ENCODE peak calls at places on chromosomes 7 and 10, in five cellular contexts. One of them, this sample, is unnamed.

GRCh38 chr10:130109796-130110235 is 814 bp downstream of the C10orf143 start:
- DNase-seq in esophagus muscularis mucosa: no peak
- DNase-seq in suprapubic skin: peak; percentile 83
- DNase-seq in upper lobe of left lung: no peak
- DNase-seq in IMR-90: peak; percentile 85
- DNase-seq in this sample: peak; percentile 86

GRCh38 chr10:110209926-110210662 is 2.7 kb downstream of the MXI1 start:
- DNase-seq in esophagus muscularis mucosa: peak; percentile 92
- DNase-seq in suprapubic skin: no peak
- DNase-seq in upper lobe of left lung: peak; percentile 92
- DNase-seq in IMR-90: peak; percentile 29
- DNase-seq in this sample: peak; percentile 14

GRCh38 chr7:4878336-4879335 is 4.9 kb downstream of the RADIL start:
- DNase-seq in esophagus muscularis mucosa: no peak
- DNase-seq in suprapubic skin: peak; percentile 60
- DNase-seq in upper lobe of left lung: peak; percentile 85
- DNase-seq in IMR-90: no peak
- DNase-seq in this sample: no peak

GRCh38 chr7:69654849-69655707 is 56.8 kb downstream of the AUTS2 start:
- DNase-seq in esophagus muscularis mucosa: peak; percentile 17
- DNase-seq in suprapubic skin: no peak
- DNase-seq in upper lobe of left lung: no peak
- DNase-seq in IMR-90: no peak
- DNase-seq in this sample: no peak

GRCh38 chr7:123533929-123534382 is 439 bp downstream of the IQUB start:
- DNase-seq in esophagus muscularis mucosa: no peak
- DNase-seq in suprapubic skin: no peak
- DNase-seq in upper lobe of left lung: no peak
- DNase-seq in IMR-90: no peak
- DNase-seq in this sample: no peak

GRCh38 chr10:50561266-50561665 is 62.5 kb downstream of the SGMS1 start:
- DNase-seq in esophagus muscularis mucosa: no peak
- DNase-seq in suprapubic skin: no peak
- DNase-seq in upper lobe of left lung: no peak
- DNase-seq in IMR-90: peak; percentile 97
- DNase-seq in this sample: peak; percentile 97

GRCh38 chr10:33665512-33665911 is 331.0 kb upstream of the NRP1 start:
- DNase-seq in esophagus muscularis mucosa: no peak
- DNase-seq in suprapubic skin: no peak
- DNase-seq in upper lobe of left lung: no peak
- DNase-seq in IMR-90: peak; percentile 52
- DNase-seq in this sample: peak; percentile 88

GRCh38 chr10:112345202-112345601 is 28.7 kb upstream of the ACSL5 start:
- DNase-seq in esophagus muscularis mucosa: no peak
- DNase-seq in suprapubic skin: no peak
- DNase-seq in upper lobe of left lung: no peak
- DNase-seq in IMR-90: no peak
- DNase-seq in this sample: no peak

GRCh38 chr7:138254444-138254843 is 178.2 kb downstream of the AKR1D1 start:
- DNase-seq in esophagus muscularis mucosa: no peak
- DNase-seq in suprapubic skin: no peak
- DNase-seq in upper lobe of left lung: no peak
- DNase-seq in IMR-90: no peak
- DNase-seq in this sample: no peak

GRCh38 chr7:111074071-111074771 is 16.7 kb upstream of the LRRN3 start:
- DNase-seq in esophagus muscularis mucosa: no peak
- DNase-seq in suprapubic skin: no peak
- DNase-seq in upper lobe of left lung: no peak
- DNase-seq in IMR-90: no peak
- DNase-seq in this sample: no peak

GRCh38 chr10:25824050-25824449 is 110.0 kb upstream of the MYO3A start:
- DNase-seq in esophagus muscularis mucosa: no peak
- DNase-seq in suprapubic skin: no peak
- DNase-seq in upper lobe of left lung: no peak
- DNase-seq in IMR-90: no peak
- DNase-seq in this sample: no peak

GRCh38 chr10:986137-986825 is 2.0 kb upstream of the GTPBP4 start:
- DNase-seq in esophagus muscularis mucosa: no peak
- DNase-seq in suprapubic skin: no peak
- DNase-seq in upper lobe of left lung: no peak
- DNase-seq in IMR-90: peak; percentile 79
- DNase-seq in this sample: peak; percentile 45

GRCh38 chr10:77195101-77195500 is 442.5 kb downstream of the KCNMA1 start:
- DNase-seq in esophagus muscularis mucosa: no peak
- DNase-seq in suprapubic skin: no peak
- DNase-seq in upper lobe of left lung: no peak
- DNase-seq in IMR-90: peak; percentile 90
- DNase-seq in this sample: peak; percentile 76

GRCh38 chr10:95438781-95439180 is 122.4 kb downstream of the SORBS1 start:
- DNase-seq in esophagus muscularis mucosa: no peak
- DNase-seq in suprapubic skin: no peak
- DNase-seq in upper lobe of left lung: no peak
- DNase-seq in IMR-90: no peak
- DNase-seq in this sample: no peak

GRCh38 chr10:59177031-59177861 is 803 bp downstream of the PHYHIPL start:
- DNase-seq in esophagus muscularis mucosa: no peak
- DNase-seq in suprapubic skin: no peak
- DNase-seq in upper lobe of left lung: no peak
- DNase-seq in IMR-90: peak; percentile 79
- DNase-seq in this sample: peak; percentile 93

GRCh38 chr7:37832194-37832593 is 16.2 kb upstream of the NME8 start:
- DNase-seq in esophagus muscularis mucosa: no peak
- DNase-seq in suprapubic skin: no peak
- DNase-seq in upper lobe of left lung: peak; percentile 42
- DNase-seq in IMR-90: no peak
- DNase-seq in this sample: peak; percentile 6

GRCh38 chr7:99001482-99002145 is 123.3 kb downstream of the TRRAP start:
- DNase-seq in esophagus muscularis mucosa: no peak
- DNase-seq in suprapubic skin: peak; percentile 59
- DNase-seq in upper lobe of left lung: no peak
- DNase-seq in IMR-90: no peak
- DNase-seq in this sample: no peak

GRCh38 chr7:64312826-64313225 is 935 bp upstream of the ZNF736 start:
- DNase-seq in esophagus muscularis mucosa: no peak
- DNase-seq in suprapubic skin: no peak
- DNase-seq in upper lobe of left lung: no peak
- DNase-seq in IMR-90: no peak
- DNase-seq in this sample: no peak

GRCh38 chr7:130560972-130561371 is 69.1 kb downstream of the MEST start:
- DNase-seq in esophagus muscularis mucosa: no peak
- DNase-seq in suprapubic skin: no peak
- DNase-seq in upper lobe of left lung: no peak
- DNase-seq in IMR-90: peak; percentile 43
- DNase-seq in this sample: peak; percentile 47
- TF ChIP-seq CTCF in esophagus muscularis mucosa: no peak
- TF ChIP-seq CTCF in suprapubic skin: no peak
- TF ChIP-seq CTCF in upper lobe of left lung: peak; percentile 22
- TF ChIP-seq CTCF in IMR-90: peak; percentile 36
- TF ChIP-seq CTCF in this sample: peak; percentile 50

GRCh38 chr10:88386878-88387773 is 196.0 kb downstream of the RNLS start:
- DNase-seq in esophagus muscularis mucosa: no peak
- DNase-seq in suprapubic skin: no peak
- DNase-seq in upper lobe of left lung: no peak
- DNase-seq in IMR-90: peak; percentile 82
- DNase-seq in this sample: peak; percentile 72

GRCh38 chr10:88386204-88386877 is 196.8 kb downstream of the RNLS start:
- DNase-seq in esophagus muscularis mucosa: no peak
- DNase-seq in suprapubic skin: no peak
- DNase-seq in upper lobe of left lung: no peak
- DNase-seq in IMR-90: no peak
- DNase-seq in this sample: peak; percentile 20

GRCh38 chr10:88389456-88389855 is 193.7 kb downstream of the RNLS start:
- DNase-seq in esophagus muscularis mucosa: no peak
- DNase-seq in suprapubic skin: no peak
- DNase-seq in upper lobe of left lung: no peak
- DNase-seq in IMR-90: peak; percentile 73
- DNase-seq in this sample: peak; percentile 76

GRCh38 chr10:88382699-88383098 is 200.4 kb downstream of the RNLS start:
- DNase-seq in esophagus muscularis mucosa: no peak
- DNase-seq in suprapubic skin: no peak
- DNase-seq in upper lobe of left lung: no peak
- DNase-seq in IMR-90: no peak
- DNase-seq in this sample: no peak

DNA sequence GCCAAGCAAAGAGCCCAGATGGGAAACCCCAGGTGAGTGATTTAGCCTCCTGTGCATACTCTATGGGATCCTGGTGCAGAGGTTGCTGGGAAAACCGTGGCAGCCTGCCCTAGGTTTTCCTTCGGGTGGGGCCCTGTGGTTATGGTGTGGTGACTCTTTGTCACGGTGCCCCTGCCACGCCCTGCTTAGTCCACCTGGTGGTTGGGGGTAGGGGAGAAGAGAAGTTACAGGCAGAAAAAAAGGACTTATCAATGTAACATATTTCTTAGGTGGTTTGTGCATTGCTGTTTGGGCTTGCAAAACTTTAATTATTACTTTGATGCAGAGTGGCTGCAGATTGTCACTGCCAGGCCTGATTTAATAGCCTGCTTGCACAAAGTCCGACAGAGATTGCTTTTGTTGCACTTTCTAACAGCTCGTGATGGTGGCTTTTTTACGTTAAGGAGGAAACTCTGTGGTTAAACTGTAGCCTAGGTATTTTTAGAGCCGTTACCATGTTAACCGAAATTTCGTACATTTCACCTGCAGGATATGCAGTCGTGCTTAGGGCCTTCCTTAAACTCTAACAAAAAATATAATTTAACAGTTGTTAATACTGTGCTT is 197.4 kb downstream of the RNLS start:
- DNase-seq in esophagus muscularis mucosa: no peak
- DNase-seq in suprapubic skin: no peak
- DNase-seq in upper lobe of left lung: no peak
- DNase-seq in IMR-90: no peak
- DNase-seq in this sample: no peak
- H3K4me3 ChIP-seq in esophagus muscularis mucosa: no peak overlapping the region
- H3K4me3 ChIP-seq in suprapubic skin: no peak overlapping the region
- H3K4me3 ChIP-seq in upper lobe of left lung: no peak overlapping the region
- H3K4me3 ChIP-seq in IMR-90: no peak overlapping the region
- H3K4me3 ChIP-seq in this sample: no peak overlapping the region

GRCh38 chr10:66307826-66308225 is 618.0 kb upstream of the LRRTM3 start:
- DNase-seq in esophagus muscularis mucosa: no peak
- DNase-seq in suprapubic skin: no peak
- DNase-seq in upper lobe of left lung: no peak
- DNase-seq in IMR-90: no peak
- DNase-seq in this sample: no peak
- TF ChIP-seq CTCF in esophagus muscularis mucosa: no peak
- TF ChIP-seq CTCF in suprapubic skin: no peak
- TF ChIP-seq CTCF in upper lobe of left lung: no peak
- TF ChIP-seq CTCF in IMR-90: no peak
- TF ChIP-seq CTCF in this sample: no peak

GRCh38 chr10:43203491-43204393 is 63.1 kb downstream of the RASGEF1A start:
- DNase-seq in esophagus muscularis mucosa: no peak
- DNase-seq in suprapubic skin: peak; percentile 78
- DNase-seq in upper lobe of left lung: peak; percentile 89
- DNase-seq in IMR-90: no peak
- DNase-seq in this sample: no peak
- H3K4me3 ChIP-seq in esophagus muscularis mucosa: peak overlapping the region; percentile 62
- H3K4me3 ChIP-seq in suprapubic skin: no peak overlapping the region
- H3K4me3 ChIP-seq in upper lobe of left lung: peak overlapping the region; percentile 51
- H3K4me3 ChIP-seq in IMR-90: no peak overlapping the region
- H3K4me3 ChIP-seq in this sample: peak overlapping the region; percentile 3

DNA sequence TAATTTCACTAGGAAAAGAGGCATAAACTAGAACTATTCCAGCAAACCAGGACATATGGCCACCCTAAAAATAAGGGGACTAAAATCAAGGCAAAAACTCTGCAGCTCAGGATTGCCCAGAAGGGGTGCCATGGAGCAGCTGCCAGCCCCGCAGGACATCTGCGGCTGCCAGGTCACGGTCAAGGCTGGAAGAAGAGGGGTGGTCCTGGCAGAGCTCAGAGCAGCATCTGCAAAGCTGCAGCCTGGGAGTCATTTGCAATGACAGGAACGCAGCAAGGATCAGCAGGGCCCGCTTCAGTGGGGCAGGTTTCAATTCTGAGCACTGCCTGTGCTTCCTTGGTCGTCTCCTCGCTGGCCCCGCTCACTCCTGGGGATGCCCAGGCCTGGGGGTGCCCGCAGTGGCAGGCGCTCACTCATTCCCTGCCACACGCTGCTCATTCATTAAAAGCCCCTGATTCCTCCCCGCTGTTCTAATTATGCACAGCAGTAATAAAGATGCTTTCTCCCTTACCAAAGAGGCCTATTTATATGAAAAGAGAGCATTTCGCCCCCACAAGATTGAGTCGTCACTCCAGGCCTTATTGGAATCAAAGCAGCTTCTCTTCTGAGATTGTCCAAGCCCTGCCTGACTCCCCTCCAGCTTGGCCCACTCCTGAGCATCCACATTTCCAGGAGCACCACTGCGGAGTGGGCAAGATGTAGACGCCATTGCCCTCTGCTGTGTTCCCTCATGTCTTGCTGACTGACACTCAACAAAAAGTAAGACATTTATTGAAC is 4.6 kb downstream of the HSPA12A start:
- DNase-seq in esophagus muscularis mucosa: no peak
- DNase-seq in suprapubic skin: no peak
- DNase-seq in upper lobe of left lung: no peak
- DNase-seq in IMR-90: no peak
- DNase-seq in this sample: no peak
- TF ChIP-seq CTCF in esophagus muscularis mucosa: no peak
- TF ChIP-seq CTCF in suprapubic skin: peak; percentile 6
- TF ChIP-seq CTCF in upper lobe of left lung: no peak
- TF ChIP-seq CTCF in IMR-90: peak; percentile 36
- TF ChIP-seq CTCF in this sample: peak; percentile 20

GRCh38 chr7:47291461-47292051 is 290.4 kb downstream of the TNS3 start:
- DNase-seq in esophagus muscularis mucosa: peak; percentile 81
- DNase-seq in suprapubic skin: peak; percentile 63
- DNase-seq in upper lobe of left lung: no peak
- DNase-seq in IMR-90: peak; percentile 96
- DNase-seq in this sample: peak; percentile 98
- H3K4me3 ChIP-seq in esophagus muscularis mucosa: no peak overlapping the region
- H3K4me3 ChIP-seq in suprapubic skin: no peak overlapping the region
- H3K4me3 ChIP-seq in upper lobe of left lung: no peak overlapping the region
- H3K4me3 ChIP-seq in IMR-90: no peak overlapping the region
- H3K4me3 ChIP-seq in this sample: no peak overlapping the region

GRCh38 chr7:78539825-78540224 is 741.3 kb downstream of the PHTF2 start:
- DNase-seq in esophagus muscularis mucosa: no peak
- DNase-seq in suprapubic skin: no peak
- DNase-seq in upper lobe of left lung: no peak
- DNase-seq in IMR-90: no peak
- DNase-seq in this sample: no peak
- TF ChIP-seq CTCF in esophagus muscularis mucosa: no peak
- TF ChIP-seq CTCF in suprapubic skin: no peak
- TF ChIP-seq CTCF in upper lobe of left lung: no peak
- TF ChIP-seq CTCF in IMR-90: no peak
- TF ChIP-seq CTCF in this sample: no peak

This sample was measured in fibroblast of mammary gland.